ENCODE peak calls at places on chromosomes 2 and 18, in four cellular contexts. One of them, this sample, is unnamed.

GRCh38 chr2:208370881-208371633 is 35.5 kb upstream of the PTH2R start:
- DNase-seq in stimulated activated naive B cell treated with anti-CD40 and anti-IgM and Interleukin-4, amounts not matched to agents 10 μg/mL and 1 μg/mL and 100 μg/mL, for 72 hours: no peak
- DNase-seq in GM20000: no peak
- DNase-seq in EH: peak; percentile 48
- DNase-seq in this sample: no peak

GRCh38 chr2:24435391-24436316 is 55.4 kb upstream of the NCOA1 start:
- DNase-seq in EH: peak; percentile 65
- DNase-seq in GM20000: no peak
- DNase-seq in stimulated activated naive B cell treated with anti-CD40 and anti-IgM and Interleukin-4, amounts not matched to agents 10 μg/mL and 1 μg/mL and 100 μg/mL, for 72 hours: no peak
- DNase-seq in this sample: no peak

GRCh38 chr2:65706376-65706775 is 274.0 kb upstream of the SPRED2 start:
- DNase-seq in EH: peak; percentile 38
- DNase-seq in stimulated activated naive B cell treated with anti-CD40 and anti-IgM and Interleukin-4, amounts not matched to agents 10 μg/mL and 1 μg/mL and 100 μg/mL, for 72 hours: no peak
- DNase-seq in GM20000: no peak
- DNase-seq in this sample: no peak

GRCh38 chr18:35808796-35809195 is 163.7 kb upstream of the RMP24 start:
- DNase-seq in GM20000: no peak
- DNase-seq in EH: no peak
- DNase-seq in stimulated activated naive B cell treated with anti-CD40 and anti-IgM and Interleukin-4, amounts not matched to agents 10 μg/mL and 1 μg/mL and 100 μg/mL, for 72 hours: no peak
- DNase-seq in this sample: no peak

GRCh38 chr18:9683418-9684396 is 24.4 kb upstream of the RAB31 start:
- DNase-seq in EH: peak; percentile 80
- DNase-seq in GM20000: no peak
- DNase-seq in stimulated activated naive B cell treated with anti-CD40 and anti-IgM and Interleukin-4, amounts not matched to agents 10 μg/mL and 1 μg/mL and 100 μg/mL, for 72 hours: no peak
- DNase-seq in this sample: no peak

GRCh38 chr2:25851740-25852503 is 26.4 kb downstream of the ASXL2 start:
- DNase-seq in stimulated activated naive B cell treated with anti-CD40 and anti-IgM and Interleukin-4, amounts not matched to agents 10 μg/mL and 1 μg/mL and 100 μg/mL, for 72 hours: peak; percentile 20
- DNase-seq in GM20000: peak; percentile 65
- DNase-seq in EH: peak; percentile 87
- DNase-seq in this sample: peak; percentile 15

GRCh38 chr18:69844656-69845055 is 103.0 kb downstream of the CD226 start:
- DNase-seq in GM20000: no peak
- DNase-seq in EH: no peak
- DNase-seq in stimulated activated naive B cell treated with anti-CD40 and anti-IgM and Interleukin-4, amounts not matched to agents 10 μg/mL and 1 μg/mL and 100 μg/mL, for 72 hours: no peak
- DNase-seq in this sample: no peak

GRCh38 chr2:136327162-136327852 is 209.4 kb upstream of the CXCR4 start:
- DNase-seq in stimulated activated naive B cell treated with anti-CD40 and anti-IgM and Interleukin-4, amounts not matched to agents 10 μg/mL and 1 μg/mL and 100 μg/mL, for 72 hours: peak; percentile 68
- DNase-seq in GM20000: peak; percentile 67
- DNase-seq in EH: peak; percentile 2
- DNase-seq in this sample: no peak

GRCh38 chr2:124908411-124908810 is 883.3 kb downstream of the CNTNAP5 start:
- DNase-seq in GM20000: no peak
- DNase-seq in stimulated activated naive B cell treated with anti-CD40 and anti-IgM and Interleukin-4, amounts not matched to agents 10 μg/mL and 1 μg/mL and 100 μg/mL, for 72 hours: no peak
- DNase-seq in EH: peak; percentile 51
- DNase-seq in this sample: no peak

GRCh38 chr2:188511346-188511745 is 219.7 kb downstream of the GULP1 start:
- DNase-seq in GM20000: no peak
- DNase-seq in EH: no peak
- DNase-seq in stimulated activated naive B cell treated with anti-CD40 and anti-IgM and Interleukin-4, amounts not matched to agents 10 μg/mL and 1 μg/mL and 100 μg/mL, for 72 hours: no peak
- DNase-seq in this sample: no peak

GRCh38 chr2:173931751-173932150 is 33.4 kb downstream of the SP3 start:
- DNase-seq in GM20000: no peak
- DNase-seq in stimulated activated naive B cell treated with anti-CD40 and anti-IgM and Interleukin-4, amounts not matched to agents 10 μg/mL and 1 μg/mL and 100 μg/mL, for 72 hours: no peak
- DNase-seq in EH: no peak
- DNase-seq in this sample: no peak

GRCh38 chr18:65750421-65751144 is at the start of gene CDH7:
- DNase-seq in stimulated activated naive B cell treated with anti-CD40 and anti-IgM and Interleukin-4, amounts not matched to agents 10 μg/mL and 1 μg/mL and 100 μg/mL, for 72 hours: no peak
- DNase-seq in GM20000: no peak
- DNase-seq in EH: no peak
- DNase-seq in this sample: no peak

GRCh38 chr18:29874519-29875098 is 1167.9 kb downstream of the DSC3 start:
- DNase-seq in EH: peak; percentile 44
- DNase-seq in GM20000: peak; percentile 8
- DNase-seq in stimulated activated naive B cell treated with anti-CD40 and anti-IgM and Interleukin-4, amounts not matched to agents 10 μg/mL and 1 μg/mL and 100 μg/mL, for 72 hours: no peak
- DNase-seq in this sample: no peak

GRCh38 chr2:75833386-75833785 is 122.7 kb upstream of the GCFC2 start:
- DNase-seq in stimulated activated naive B cell treated with anti-CD40 and anti-IgM and Interleukin-4, amounts not matched to agents 10 μg/mL and 1 μg/mL and 100 μg/mL, for 72 hours: no peak
- DNase-seq in GM20000: no peak
- DNase-seq in EH: no peak
- DNase-seq in this sample: no peak

GRCh38 chr2:151808258-151809072 is 19.8 kb downstream of the ARL5A start:
- DNase-seq in stimulated activated naive B cell treated with anti-CD40 and anti-IgM and Interleukin-4, amounts not matched to agents 10 μg/mL and 1 μg/mL and 100 μg/mL, for 72 hours: no peak
- DNase-seq in GM20000: no peak
- DNase-seq in EH: peak; percentile 47
- DNase-seq in this sample: no peak

This sample was measured in GM12891.